ENCODE peak calls at places on chromosomes 11 and 22, in six cellular contexts. A is type B pancreatic cell, F is A673, G is tibial nerve, O is lung, K is dorsolateral prefrontal cortex. M is an unnamed sample.

GRCh38 chr11:120554771-120555432 is 43.4 kb downstream of the GRIK4 start:
- DNase-seq in A (no peak), F (no peak), G (no peak), O (no peak), K (no peak), M (no peak)

GRCh38 chr11:75815345-75815983 is 454 bp downstream of the UVRAG start:
- DNase-seq in A (no peak), F (peak; percentile 60), G (no peak), O (peak; percentile 34), K (no peak), M (no peak)

GRCh38 chr11:2466869-2467694 is 22.3 kb downstream of the KCNQ1 start:
- DNase-seq in A (peak; percentile 64), F (no peak), G (no peak), O (no peak), K (peak; percentile 37), M (no peak)

GRCh38 chr11:65726660-65727059 is 6.1 kb upstream of the RNASEH2C start:
- DNase-seq in A (no peak), F (no peak), G (no peak), O (no peak), K (no peak), M (no peak)

GRCh38 chr22:30539368-30539767 is 7.2 kb downstream of the SEC14L6 start:
- DNase-seq in A (no peak), F (no peak), G (no peak), O (no peak), K (no peak), M (no peak)

GRCh38 chr22:50200333-50201190 is at the start of gene SELENOO:
- DNase-seq in A (peak; percentile 92), F (peak; percentile 93), G (peak; percentile 82), O (peak; percentile 92), K (peak; percentile 95), M (peak; percentile 86)

GRCh38 chr11:34613462-34614183 is 7.3 kb upstream of the EHF start:
- DNase-seq in A (no peak), F (no peak), G (no peak), O (no peak), K (no peak), M (no peak)

GRCh38 chr11:36619502-36619901 is 21.5 kb upstream of the RAG2 start:
- DNase-seq in A (no peak), F (peak; percentile 49), G (no peak), O (no peak), K (no peak), M (no peak)

GRCh38 chr11:104076455-104076854 is 40.0 kb downstream of the DDI1 start:
- DNase-seq in A (no peak), F (no peak), G (no peak), O (no peak), K (no peak), M (no peak)

GRCh38 chr11:128365044-128365443 is 222.3 kb downstream of the ETS1 start:
- DNase-seq in A (no peak), F (peak; percentile 51), G (no peak), O (no peak), K (no peak), M (no peak)

GRCh38 chr11:19873730-19874129 is 161.1 kb downstream of the NAV2 start:
- DNase-seq in A (peak; percentile 18), F (no peak), G (no peak), O (no peak), K (no peak), M (no peak)

GRCh38 chr11:88411265-88411664 is 73.7 kb upstream of the CTSC start:
- DNase-seq in A (no peak), F (peak; percentile 39), G (no peak), O (no peak), K (no peak), M (no peak)

GRCh38 chr11:75797796-75798195 is 17.2 kb upstream of the UVRAG start:
- DNase-seq in A (no peak), F (no peak), G (no peak), O (no peak), K (no peak), M (no peak)

GRCh38 chr11:130451261-130452019 is 3.0 kb downstream of the ADAMTS15 start:
- DNase-seq in A (no peak), F (peak; percentile 62), G (peak; percentile 41), O (no peak), K (no peak), M (no peak)

GRCh38 chr22:42375982-42376381 is 56.2 kb downstream of the NFAM1 start:
- DNase-seq in A (no peak), F (no peak), G (peak; percentile 44), O (no peak), K (no peak), M (no peak)

GRCh38 chr11:86666193-86666592 is 6.2 kb downstream of the ME3 start:
- DNase-seq in A (no peak), F (no peak), G (no peak), O (no peak), K (no peak), M (no peak)

GRCh38 chr11:773830-774229 is 3.5 kb downstream of the GATD1 start:
- DNase-seq in A (no peak), F (no peak), G (no peak), O (no peak), K (no peak), M (no peak)

GRCh38 chr11:94793822-94794221 is 25.7 kb downstream of the AMOTL1 start:
- DNase-seq in A (no peak), F (no peak), G (no peak), O (no peak), K (no peak), M (no peak)

GRCh38 chr11:109150603-109151002 is 271.4 kb upstream of the C11orf87 start:
- DNase-seq in A (no peak), F (no peak), G (no peak), O (no peak), K (no peak), M (no peak)

GRCh38 chr11:199782-200181 is 6.9 kb downstream of the SCGB1C1 start:
- DNase-seq in A (peak; percentile 48), F (no peak), G (no peak), O (peak; percentile 28), K (no peak), M (no peak)

DNA sequence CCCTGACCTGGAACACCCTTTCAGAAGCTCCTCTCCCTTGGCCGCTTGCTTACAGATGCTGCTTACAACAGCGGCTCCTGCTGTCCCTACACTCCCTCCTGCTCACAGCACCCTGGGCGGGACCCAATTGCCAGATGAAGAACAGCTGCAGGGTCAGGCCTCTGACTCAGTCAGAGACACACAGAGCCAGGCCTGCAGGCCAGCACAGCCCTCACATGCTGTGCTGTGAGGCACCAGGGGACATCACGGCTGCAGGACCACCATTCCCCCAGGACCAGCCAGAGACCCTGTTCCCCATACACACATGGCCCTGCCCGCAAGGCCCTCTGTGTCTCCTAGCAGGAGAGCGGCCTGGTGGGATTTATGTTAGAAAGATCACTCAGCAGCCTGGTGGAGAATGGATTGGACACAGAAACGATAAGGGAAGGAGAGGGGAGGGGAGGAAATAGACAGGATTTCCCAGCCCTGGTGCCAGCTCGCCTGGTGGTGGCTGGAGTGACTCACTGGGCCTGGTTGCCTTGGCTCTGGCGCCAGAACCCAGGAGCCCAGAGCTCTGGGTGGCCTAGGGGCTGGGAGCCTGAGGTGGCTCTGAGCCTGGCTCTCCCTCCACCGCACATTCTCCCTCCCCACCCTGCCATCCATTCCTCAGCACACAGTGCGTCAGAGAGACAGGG is 6.7 kb downstream of the CAPN5 start:
- DNase-seq in A (peak; percentile 59), F (peak; percentile 21), G (peak; percentile 89), O (peak; percentile 68), K (peak; percentile 70), M (peak; percentile 38)
- TF ChIP-seq CTCF in A (no peak), F (no peak), G (peak; percentile 61), O (no peak), K (peak; percentile 12), M (no peak)

DNA sequence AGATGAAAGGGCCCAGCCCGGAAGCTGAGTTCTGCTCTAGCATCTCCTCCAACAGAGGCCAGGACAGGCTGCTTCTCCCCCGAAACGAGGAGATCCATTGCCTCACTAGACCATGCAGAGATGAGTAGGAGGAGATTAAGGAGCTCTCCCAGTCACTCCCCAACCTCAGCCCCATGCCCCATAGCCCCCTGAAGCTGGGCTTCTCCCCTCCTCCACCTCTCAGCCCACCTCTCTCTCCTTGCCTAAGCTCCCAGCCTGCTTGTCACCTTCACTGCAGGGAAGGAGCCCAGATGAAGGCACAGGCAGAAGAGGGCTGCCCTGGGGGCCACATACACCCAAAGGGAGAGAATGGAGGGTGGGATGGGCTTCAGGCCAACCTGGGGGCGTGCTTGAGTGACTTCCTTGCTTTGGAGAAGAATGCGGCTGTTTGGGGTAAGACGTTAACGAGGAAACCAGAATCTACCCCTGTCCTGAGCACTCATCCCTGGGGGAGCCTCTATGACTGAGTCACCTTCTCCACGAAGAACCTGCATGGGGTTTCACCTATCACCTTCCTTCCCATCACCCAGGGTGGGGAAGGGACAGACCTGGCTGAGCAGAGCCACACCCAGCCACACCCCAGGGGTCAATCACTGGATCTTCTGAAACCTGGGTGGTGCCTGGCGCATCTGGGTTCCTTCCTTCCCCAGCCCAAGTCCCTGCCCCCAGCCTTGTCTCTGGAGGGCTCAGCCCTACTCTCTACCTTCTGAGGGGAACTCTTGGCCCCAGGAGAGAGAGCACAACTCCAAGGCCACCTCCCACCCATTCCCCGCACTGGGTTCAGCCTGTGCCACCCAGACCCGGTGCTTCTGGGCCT is 11.6 kb upstream of the GNAZ start:
- DNase-seq in A (peak; percentile 57), F (no peak), G (no peak), O (no peak), K (peak; percentile 24), M (no peak)
- TF ChIP-seq CTCF in A (no peak), F (no peak), G (no peak), O (no peak), K (no peak), M (no peak)

DNA sequence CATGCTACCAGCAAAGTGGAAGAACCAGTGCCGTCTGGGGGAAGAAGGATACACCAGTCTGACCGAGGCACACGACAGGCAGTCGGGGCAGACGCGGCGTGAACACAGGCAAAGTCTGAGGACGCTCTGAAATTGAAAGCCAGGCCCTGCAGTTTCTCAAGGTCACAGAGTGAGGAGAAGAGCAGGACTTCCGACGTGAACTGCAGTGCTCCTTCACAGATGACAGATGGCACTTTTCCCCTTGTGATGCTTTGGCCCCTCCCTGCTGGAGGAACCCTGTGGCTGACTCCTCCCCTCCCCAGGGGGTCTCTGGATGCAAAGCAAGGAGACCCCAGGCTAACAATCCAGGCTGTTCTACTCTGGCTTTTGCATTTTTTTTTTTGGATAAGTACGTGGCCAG is 19.6 kb upstream of the JAM3 start:
- DNase-seq in A (no peak), F (peak; percentile 27), G (no peak), O (no peak), K (no peak), M (no peak)
- TF ChIP-seq CTCF in A (no peak), F (no peak), G (no peak), O (no peak), K (no peak), M (no peak)

GRCh38 chr22:36778020-36778419 is 2.1 kb upstream of the IFT27 start:
- DNase-seq in A (no peak), F (no peak), G (no peak), O (no peak), K (no peak), M (no peak)

GRCh38 chr22:36781656-36782627 is 6.0 kb upstream of the IFT27 start:
- DNase-seq in A (peak; percentile 87), F (peak; percentile 66), G (peak; percentile 76), O (peak; percentile 85), K (peak; percentile 85), M (peak; percentile 69)

GRCh38 chr22:36787594-36787993 is 11.7 kb upstream of the IFT27 start:
- DNase-seq in A (no peak), F (no peak), G (no peak), O (no peak), K (no peak), M (no peak)

DNA sequence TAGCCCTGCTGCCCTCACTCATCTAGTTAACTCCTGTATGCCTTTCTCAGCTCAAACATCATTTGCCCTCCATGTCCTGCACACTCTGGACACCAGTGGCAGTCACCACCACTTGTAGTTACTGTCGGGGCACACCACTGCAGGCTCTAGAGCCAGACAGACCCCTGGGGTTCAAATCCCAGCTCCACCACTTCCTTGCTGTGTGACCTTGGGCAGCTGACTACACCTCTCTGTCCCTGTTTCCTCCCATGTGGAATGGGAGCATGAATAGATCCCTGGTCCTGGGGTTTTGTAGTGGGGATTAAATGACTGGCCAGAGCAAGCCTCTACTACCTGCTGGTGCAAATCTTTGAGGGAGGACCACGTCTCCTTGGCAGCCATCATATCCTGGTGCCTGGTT is 7.8 kb upstream of the IFT27 start:
- DNase-seq in A (no peak), F (no peak), G (no peak), O (no peak), K (no peak), M (no peak)
- TF ChIP-seq CTCF in A (no peak), F (no peak), G (no peak), O (no peak), K (no peak), M (no peak)

M was measured in prostate gland.